ENCODE peak calls at places on chromosomes 11 and 22, in nine cellular contexts. W is thoracic aorta, C is mammary epithelial cell, O is astrocyte, K is AG04450, Y is coronary artery, J is AG10803, S is GM12865, N is tibial artery. Z is an unnamed sample.

GRCh38 chr11:70641366-70641765 is 243.0 kb downstream of the CTTN start:
- DNase-seq in S (no peak), W (no peak), N (no peak), K (no peak), C (no peak), Y (no peak), J (no peak), O (no peak), Z (no peak)

GRCh38 chr11:110968348-110969062 is 256.3 kb upstream of the ARHGAP20 start:
- DNase-seq in J (peak; percentile 37), Y (no peak), W (no peak), K (no peak), S (no peak), C (peak; percentile 35), O (peak; percentile 28), N (no peak), Z (no peak)

GRCh38 chr11:96827164-96827563 is 437.4 kb downstream of the JRKL start:
- DNase-seq in N (no peak), Y (no peak), C (no peak), K (no peak), S (no peak), J (no peak), W (no peak), O (peak; percentile 6), Z (no peak)

GRCh38 chr11:66697988-66698387 is 20.3 kb upstream of the RBM4B start:
- DNase-seq in S (no peak), K (no peak), N (no peak), O (no peak), J (no peak), C (no peak), W (no peak), Y (no peak), Z (no peak)

GRCh38 chr11:60699282-60699681 is at the start of gene MS4A8:
- DNase-seq in Y (no peak), J (no peak), W (no peak), C (no peak), O (no peak), N (no peak), S (no peak), K (no peak), Z (no peak)

GRCh38 chr11:17354070-17354924 is 2.7 kb downstream of the NCR3LG1 start:
- DNase-seq in S (peak; percentile 75), N (peak; percentile 66), O (peak; percentile 39), K (peak; percentile 26), J (peak; percentile 68), C (peak; percentile 57), Y (no peak), W (peak; percentile 10), Z (peak; percentile 80)

GRCh38 chr22:37147186-37147990 is 2.3 kb downstream of the IL2RB start:
- DNase-seq in O (no peak), S (no peak), Y (no peak), K (no peak), C (no peak), J (peak; percentile 5), W (no peak), N (no peak), Z (no peak)

GRCh38 chr11:72762641-72763304 is 10.6 kb upstream of the ARAP1 start:
- DNase-seq in J (no peak), Y (no peak), N (no peak), K (no peak), C (peak; percentile 31), O (no peak), S (peak; percentile 80), W (no peak), Z (no peak)

DNA sequence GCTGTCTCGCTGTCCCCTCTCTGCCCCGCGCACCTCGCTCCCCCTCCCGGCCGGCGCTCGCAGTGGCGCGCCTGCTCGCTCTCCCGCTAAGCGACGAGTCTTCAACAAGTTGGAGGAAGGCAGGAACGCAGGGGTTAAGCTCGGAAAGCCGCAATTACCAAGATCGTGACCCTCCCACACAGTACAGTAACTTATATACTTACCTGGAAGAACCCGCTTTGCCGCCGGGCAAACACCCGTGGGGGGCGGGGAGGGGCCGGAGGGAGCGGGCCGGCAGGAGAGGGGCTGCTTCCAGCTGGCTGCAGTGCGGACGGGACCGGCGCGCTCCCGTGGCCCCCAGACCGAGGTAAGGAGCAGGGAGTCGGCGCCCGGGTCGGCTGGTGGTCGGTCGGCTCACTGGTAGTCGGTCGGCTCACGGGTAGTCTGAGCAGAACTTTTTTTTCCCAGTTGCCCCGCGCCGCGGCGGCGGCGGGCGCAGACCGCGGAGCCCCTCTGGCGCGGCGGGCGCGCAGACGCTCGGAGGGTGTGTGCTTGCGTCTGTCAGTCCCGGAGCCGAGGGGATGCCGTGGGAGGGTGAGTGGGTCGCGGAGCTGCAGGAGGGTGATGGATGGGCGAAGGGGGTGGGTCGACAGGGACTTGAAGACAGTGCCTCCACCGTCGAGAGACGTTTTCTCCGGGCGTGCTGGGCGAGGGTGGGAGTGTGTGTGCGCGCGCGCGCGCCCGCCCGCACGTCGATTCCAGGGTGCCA is 101.2 kb upstream of the HSD17B12 start:
- DNase-seq in W (no peak), S (peak; percentile 46), N (no peak), Y (no peak), O (peak; percentile 27), C (peak; percentile 64), K (no peak), J (no peak), Z (peak; percentile 59)
- TF ChIP-seq CTCF in W (no peak), S (peak; percentile 35), N (no peak), Y (no peak), O (no peak), C (peak; percentile 59), K (peak; percentile 41), J (peak; percentile 44), Z (peak; percentile 43)

DNA sequence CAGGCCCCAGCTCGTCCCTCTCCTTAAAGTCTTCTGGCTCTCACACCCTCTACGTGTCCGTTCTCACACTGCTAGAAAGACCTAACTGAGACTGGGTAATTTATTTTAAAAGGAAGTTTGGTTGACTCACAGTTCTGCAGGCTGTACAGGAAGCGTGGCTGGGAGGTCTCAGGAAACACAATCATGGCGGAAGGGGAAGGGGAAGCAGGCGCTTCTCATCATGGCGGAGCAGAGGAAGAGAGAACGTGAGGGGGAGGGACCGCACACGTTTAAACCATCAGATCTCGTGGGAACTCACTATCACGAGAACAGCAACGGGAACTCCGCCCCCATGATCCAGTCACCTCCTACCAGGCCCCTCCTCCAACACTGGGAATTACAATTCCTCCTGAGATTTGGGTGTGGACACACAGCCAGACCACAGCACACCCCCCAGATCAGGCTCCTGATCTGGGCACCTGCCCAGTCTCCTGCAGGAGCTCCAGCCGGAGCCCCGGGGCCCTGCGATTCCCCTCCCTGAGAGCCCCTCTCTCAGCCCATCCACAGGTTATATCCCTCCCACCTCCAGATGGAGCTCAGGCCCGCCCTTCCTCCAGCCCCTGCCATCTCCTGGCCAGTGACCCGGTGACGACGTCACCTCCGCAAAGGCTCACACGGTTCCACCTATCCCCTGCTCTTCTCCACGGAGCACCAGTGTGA is 170.2 kb downstream of the BRD1 start:
- DNase-seq in C (no peak), O (no peak), N (peak; percentile 76), K (no peak), S (peak; percentile 40), Y (no peak), J (no peak), W (no peak), Z (no peak)
- H3K4me3 ChIP-seq in C (no peak overlapping the region), O (no peak overlapping the region), N (peak overlapping the region; percentile 44), K (no peak overlapping the region), S (peak overlapping the region; percentile 48), Y (peak overlapping the region; percentile 66), J (no peak overlapping the region), W (peak overlapping the region; percentile 69), Z (no peak overlapping the region)

GRCh38 chr11:61700720-61701119 is 20.5 kb downstream of the DAGLA start:
- DNase-seq in Y (no peak), J (no peak), O (no peak), C (peak; percentile 19), K (no peak), S (no peak), N (no peak), W (no peak), Z (peak; percentile 46)

GRCh38 chr11:61700221-61700620 is 20.0 kb downstream of the DAGLA start:
- DNase-seq in S (no peak), N (no peak), Y (no peak), W (no peak), K (no peak), J (peak; percentile 59), O (peak; percentile 48), C (peak; percentile 86), Z (peak; percentile 58)

GRCh38 chr11:61702701-61703312 is 22.6 kb downstream of the DAGLA start:
- DNase-seq in N (no peak), Y (no peak), K (no peak), J (no peak), C (no peak), S (no peak), W (no peak), O (no peak), Z (no peak)

GRCh38 chr11:61699737-61700160 is 19.6 kb downstream of the DAGLA start:
- DNase-seq in S (no peak), J (no peak), W (no peak), K (no peak), O (no peak), Y (no peak), C (no peak), N (no peak), Z (peak; percentile 37)

DNA sequence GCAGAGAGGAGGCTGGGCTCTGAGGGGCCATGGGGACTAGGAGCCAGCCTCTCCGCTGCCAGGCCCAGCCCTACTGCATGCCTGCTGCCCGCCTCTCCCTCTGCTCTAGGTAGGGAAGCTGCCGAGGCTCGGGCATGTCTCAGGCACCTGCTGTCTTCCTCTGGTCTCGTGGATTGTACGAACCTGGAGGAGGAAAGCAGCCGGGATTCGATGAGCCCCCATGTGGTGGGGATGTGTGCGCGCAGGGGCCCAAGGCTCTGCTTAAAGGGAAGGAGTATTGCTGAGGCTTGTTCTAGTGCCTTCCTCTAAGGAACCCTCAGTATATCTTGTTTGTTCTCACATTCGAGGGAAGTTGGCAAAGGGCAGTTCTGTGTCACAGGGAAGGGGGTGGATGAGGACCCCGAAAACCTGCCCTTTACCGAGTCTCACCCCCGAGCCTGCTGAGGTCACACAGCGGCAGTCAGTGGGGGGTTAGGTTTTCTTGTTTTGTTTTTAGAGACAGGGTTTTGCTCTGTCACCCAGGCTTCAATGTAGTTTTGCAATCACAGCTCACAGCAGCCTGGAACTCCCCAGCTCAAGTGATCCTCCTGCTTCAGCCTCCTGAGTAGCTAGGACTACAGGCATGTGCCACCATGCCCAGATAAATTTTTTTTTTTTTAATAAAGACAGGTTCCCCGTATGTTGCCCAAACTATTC is 21.3 kb downstream of the DAGLA start:
- DNase-seq in K (no peak), Y (no peak), S (no peak), J (no peak), W (no peak), O (no peak), C (no peak), N (no peak), Z (peak; percentile 22)
- TF ChIP-seq CTCF in K (peak; percentile 59), Y (no peak), S (no peak), J (peak; percentile 15), W (no peak), O (peak; percentile 39), C (peak; percentile 13), N (no peak), Z (no peak)

GRCh38 chr11:74681686-74682651 is 49.3 kb downstream of the CHRDL2 start:
- DNase-seq in O (peak; percentile 14), W (no peak), S (no peak), J (no peak), C (no peak), Y (peak; percentile 69), N (peak; percentile 70), K (no peak), Z (peak; percentile 40)

GRCh38 chr11:74683941-74684481 is 47.2 kb downstream of the CHRDL2 start:
- DNase-seq in C (no peak), W (no peak), J (peak; percentile 53), K (no peak), Y (peak; percentile 65), O (peak; percentile 45), N (peak; percentile 61), S (no peak), Z (no peak)

GRCh38 chr11:74684661-74685060 is 46.6 kb downstream of the CHRDL2 start:
- DNase-seq in K (no peak), Y (no peak), S (no peak), O (no peak), N (no peak), J (no peak), C (no peak), W (no peak), Z (no peak)

GRCh38 chr11:74683279-74683871 is 47.9 kb downstream of the CHRDL2 start:
- DNase-seq in Y (peak; percentile 72), J (peak; percentile 25), W (no peak), K (no peak), C (no peak), N (no peak), S (no peak), O (no peak), Z (no peak)

DNA sequence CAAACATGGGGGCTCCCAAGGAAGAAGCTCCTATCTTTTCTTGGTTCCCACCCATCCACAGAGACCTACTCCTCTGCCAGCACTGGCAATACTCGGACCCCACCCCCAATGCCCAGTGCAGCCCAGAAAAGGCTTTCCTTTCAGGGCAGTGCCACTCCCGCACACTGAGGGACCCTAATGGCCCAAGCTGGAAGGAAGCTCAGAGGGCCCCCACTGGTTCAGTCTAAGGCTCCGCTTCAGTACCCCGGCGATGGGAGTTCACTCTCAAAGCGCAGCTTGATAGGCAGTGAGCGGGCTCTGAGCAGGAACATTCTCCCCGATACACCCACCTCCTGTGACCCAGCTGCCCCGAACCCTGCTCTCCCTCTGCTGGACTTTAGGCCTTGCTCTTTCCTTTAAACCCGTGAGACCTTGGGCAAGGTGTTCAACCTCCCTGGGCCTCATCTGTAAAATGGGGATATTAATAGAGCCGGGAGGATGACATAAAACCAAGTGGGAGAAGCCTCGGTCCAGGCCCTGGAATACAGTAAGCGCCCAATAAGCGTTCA is 48.4 kb downstream of the CHRDL2 start:
- DNase-seq in J (no peak), N (peak; percentile 61), S (no peak), Y (peak; percentile 60), K (no peak), O (no peak), C (no peak), W (no peak), Z (no peak)
- H3K4me3 ChIP-seq in J (peak overlapping the region; percentile 43), N (peak overlapping the region; percentile 60), S (no peak overlapping the region), Y (peak overlapping the region; percentile 79), K (no peak overlapping the region), O (no peak overlapping the region), C (no peak overlapping the region), W (peak overlapping the region; percentile 72), Z (no peak overlapping the region)